ENCODE peak calls at places on chromosomes 4 and X, in six cellular contexts. J is SK-N-SH, A is Panc1, G is GM12878, C is K562, Z is HepG2. U is an unnamed sample.

GRCh38 chrX:136689441-136689840 is 41.5 kb downstream of the CD40LG start:
- DNase-seq in J (no peak), A (no peak), G (no peak), C (no peak), Z (no peak), U (no peak)

GRCh38 chr4:52250124-52250523 is 199.0 kb downstream of the SPATA18 start:
- DNase-seq in J (no peak), A (no peak), G (no peak), C (no peak), Z (no peak), U (no peak)

GRCh38 chr4:100742045-100742444 is 224.2 kb upstream of the EMCN start:
- DNase-seq in J (peak; percentile 5), A (no peak), G (no peak), C (no peak), Z (peak; percentile 4), U (no peak)

GRCh38 chrX:120824021-120824420 is 51.6 kb downstream of the CT47B1 start:
- DNase-seq in J (no peak), A (no peak), G (no peak), C (no peak), Z (no peak), U (no peak)

GRCh38 chr4:2009651-2010233 is 968 bp upstream of the NELFA start:
- DNase-seq in J (peak; percentile 87), A (peak; percentile 5), G (no peak), C (peak; percentile 30), Z (peak; percentile 76), U (no peak)

GRCh38 chr4:62482355-62482754 is 1282.2 kb downstream of the ADGRL3 start:
- DNase-seq in J (no peak), A (no peak), G (no peak), C (no peak), Z (no peak), U (no peak)

GRCh38 chrX:45801554-45801953 is 600.9 kb upstream of the DIPK2B start:
- DNase-seq in J (peak; percentile 10), A (no peak), G (no peak), C (no peak), Z (no peak), U (no peak)

GRCh38 chrX:46456125-46456922 is 88.9 kb downstream of the ZNF674 start:
- DNase-seq in J (no peak), A (no peak), G (no peak), C (no peak), Z (no peak), U (no peak)

GRCh38 chrX:8484360-8484759 is 19.7 kb downstream of the VCX3B start:
- DNase-seq in J (no peak), A (no peak), G (no peak), C (no peak), Z (no peak), U (no peak)

GRCh38 chr4:20193522-20193902 is 58.2 kb upstream of the SLIT2 start:
- DNase-seq in J (no peak), A (no peak), G (no peak), C (no peak), Z (no peak), U (no peak)

DNA sequence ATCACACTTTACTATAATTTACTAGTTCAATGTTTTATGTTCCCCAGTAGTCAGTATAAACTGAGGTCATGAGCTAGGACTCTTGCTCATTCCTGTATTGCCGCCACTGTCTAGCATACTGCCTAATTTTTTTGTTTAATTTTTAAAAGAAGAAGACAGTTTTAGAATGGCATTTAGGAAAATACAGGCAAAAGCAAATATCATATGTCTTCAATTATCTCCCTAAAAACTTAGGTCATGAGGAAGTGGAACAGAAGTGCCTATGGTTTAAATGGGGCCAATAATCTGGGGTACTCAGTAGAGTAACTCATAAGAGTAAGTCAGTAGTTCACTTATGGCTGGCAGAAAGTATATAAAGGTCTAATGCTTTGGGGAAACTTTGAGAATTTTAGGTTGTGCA is 390.3 kb downstream of the PDGFC start:
- DNase-seq in J (no peak), A (no peak), G (no peak), C (no peak), Z (no peak), U (no peak)
- TF ChIP-seq SIN3A in J (no peak), A (no peak), G (no peak), C (no peak), Z (no peak), U (no peak)

DNA sequence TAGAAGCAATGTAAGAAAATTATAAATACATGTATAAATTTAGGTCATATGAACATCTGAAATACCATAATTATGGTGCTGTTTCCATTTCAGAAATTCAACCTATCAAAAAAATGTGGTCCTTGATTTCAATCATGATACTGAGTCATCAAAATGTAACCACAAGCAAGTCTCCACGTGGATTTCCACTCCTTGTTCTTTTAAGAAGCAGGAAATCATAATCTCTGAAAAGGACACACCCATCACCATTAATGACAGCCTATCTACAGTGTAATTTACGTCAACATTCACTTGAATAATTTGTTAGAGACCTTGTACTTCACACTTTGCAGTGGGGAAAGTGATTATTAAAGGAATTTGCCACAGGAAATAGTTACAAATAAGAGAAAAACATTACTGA is 17.7 kb upstream of the SLC7A11 start:
- DNase-seq in J (no peak), A (no peak), G (no peak), C (no peak), Z (no peak), U (no peak)
- TF ChIP-seq SIN3A in J (no peak), A (no peak), G (no peak), C (no peak), Z (no peak), U (no peak)

DNA sequence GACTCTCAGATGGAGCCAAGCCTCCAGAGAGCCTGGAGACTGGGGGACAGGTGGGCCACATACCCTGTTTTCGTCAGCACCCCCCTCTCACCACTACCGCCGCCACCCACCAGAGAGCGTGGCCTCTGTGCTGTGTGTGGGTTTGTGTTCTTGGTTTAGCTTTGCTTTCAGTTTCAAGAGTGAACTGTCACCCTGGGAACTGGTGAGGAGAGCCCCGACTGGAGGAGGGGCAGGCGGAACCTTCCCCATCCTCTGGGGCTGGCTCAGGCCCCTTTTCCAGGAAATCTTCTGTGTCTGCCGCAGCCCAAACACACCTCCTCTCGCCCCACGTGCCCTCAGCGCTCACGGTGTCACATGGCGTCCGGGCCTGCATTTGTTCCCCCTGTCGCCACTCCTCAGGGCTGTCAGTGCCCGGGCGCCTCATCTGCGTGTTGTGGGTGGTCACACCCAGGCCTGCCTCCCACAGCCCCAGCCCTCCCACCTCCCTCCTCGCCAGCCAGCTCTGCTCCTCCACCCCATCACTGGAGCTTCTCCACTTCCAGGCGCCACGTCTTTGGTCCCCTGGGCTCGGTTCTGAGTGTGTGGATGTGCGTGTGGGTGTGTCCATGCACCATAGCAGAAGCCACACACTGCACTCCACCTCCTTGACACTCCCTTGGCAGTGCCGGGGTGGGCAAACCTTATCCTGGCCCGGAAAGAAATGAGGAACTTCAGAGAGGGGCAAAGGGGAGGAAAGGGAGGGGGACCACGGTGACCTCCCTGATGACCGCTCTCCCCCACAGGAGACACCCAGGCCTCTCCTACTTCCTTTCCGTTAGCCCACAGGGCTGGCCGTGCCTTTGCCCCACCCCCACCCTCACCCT is 27.8 kb downstream of the ELF4 start:
- DNase-seq in J (no peak), A (no peak), G (no peak), C (peak; percentile 78), Z (no peak), U (no peak)
- TF ChIP-seq SIN3A in J (no peak), A (no peak), G (no peak), C (no peak), Z (no peak), U (no peak)

GRCh38 chr4:77154761-77155499 is 2.1 kb upstream of the CCNG2 start:
- DNase-seq in J (no peak), A (no peak), G (no peak), C (no peak), Z (no peak), U (no peak)
- TF ChIP-seq SIN3A in J (no peak), A (no peak), G (no peak), C (no peak), Z (no peak), U (no peak)

DNA sequence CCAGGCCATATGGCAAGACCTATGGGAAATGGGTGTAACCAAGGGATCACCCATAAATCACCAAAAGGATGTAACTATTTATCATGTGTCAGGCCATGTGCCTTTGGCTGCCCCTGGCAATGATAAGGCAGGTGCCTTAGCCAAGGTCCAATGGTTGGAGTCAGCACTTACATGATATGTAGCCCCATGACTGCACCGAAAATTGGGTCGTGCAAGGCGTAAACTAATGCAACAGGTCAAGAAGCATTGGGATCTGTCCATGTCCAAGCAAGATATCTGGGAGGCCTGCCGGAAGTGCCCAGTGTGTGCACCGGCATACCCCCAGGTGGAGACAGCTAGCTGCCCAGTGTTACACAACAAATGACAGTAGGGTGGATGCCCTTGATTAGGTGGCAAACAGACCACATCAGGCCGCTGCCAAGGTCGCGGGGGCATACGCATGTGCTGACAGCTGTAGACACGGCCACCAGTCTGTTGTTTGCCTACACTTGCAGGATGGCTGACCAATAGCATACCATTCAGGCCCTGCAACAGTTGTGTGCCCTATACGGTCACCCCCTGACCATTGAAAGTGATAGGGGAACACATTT is 698.2 kb upstream of the AGA start:
- DNase-seq in J (no peak), A (no peak), G (no peak), C (no peak), Z (no peak), U (no peak)
- TF ChIP-seq SIN3A in J (no peak), A (no peak), G (no peak), C (no peak), Z (no peak), U (no peak)

DNA sequence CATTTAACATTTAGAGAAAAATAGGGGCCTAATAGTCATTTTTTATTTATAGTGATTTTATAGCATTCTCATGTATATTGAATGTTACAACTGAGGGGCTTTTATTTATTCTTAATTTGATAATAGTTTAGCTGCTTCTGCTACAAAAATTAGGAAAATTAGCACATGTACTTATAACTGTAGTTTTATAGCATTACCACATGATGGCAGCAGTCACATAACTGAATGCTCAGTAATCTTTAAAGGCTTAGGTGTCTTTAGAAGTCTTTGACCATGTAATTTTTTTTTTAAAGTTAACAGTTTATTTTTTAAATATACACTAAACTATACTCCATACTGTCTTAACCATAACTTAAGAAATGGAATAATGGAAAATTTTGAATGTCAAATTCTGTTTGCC is 136.6 kb downstream of the STAG2 start:
- DNase-seq in J (peak; percentile 16), A (peak; percentile 17), G (no peak), C (peak; percentile 12), Z (peak; percentile 9), U (no peak)
- TF ChIP-seq SIN3A in J (no peak), A (no peak), G (no peak), C (no peak), Z (no peak), U (no peak)

GRCh38 chr4:8032381-8032780 is 92.7 kb upstream of the AFAP1 start:
- DNase-seq in J (no peak), A (no peak), G (no peak), C (no peak), Z (no peak), U (no peak)
- TF ChIP-seq SIN3A in J (no peak), A (no peak), G (no peak), C (no peak), Z (no peak), U (no peak)